ENCODE peak calls at places on chromosomes 3 and 15, in five cellular contexts. One of them, this sample, is unnamed.

GRCh38 chr3:168216851-168217250 is 121.1 kb upstream of the GOLIM4 start:
- DNase-seq in AG09309: no peak
- DNase-seq in RWPE1: no peak
- DNase-seq in WTC11: no peak
- DNase-seq in Peyer's patch: no peak
- DNase-seq in this sample: no peak

GRCh38 chr3:7401418-7401817 is 540.5 kb downstream of the GRM7 start:
- DNase-seq in AG09309: no peak
- DNase-seq in RWPE1: no peak
- DNase-seq in WTC11: no peak
- DNase-seq in Peyer's patch: no peak
- DNase-seq in this sample: no peak

GRCh38 chr3:193928354-193929209 is 207.4 kb upstream of the HES1 start:
- DNase-seq in AG09309: no peak
- DNase-seq in RWPE1: peak
- DNase-seq in WTC11: no peak
- DNase-seq in Peyer's patch: no peak
- DNase-seq in this sample: no peak

GRCh38 chr3:182105875-182106274 is 394.1 kb downstream of the SOX2 start:
- DNase-seq in AG09309: no peak
- DNase-seq in RWPE1: peak
- DNase-seq in WTC11: no peak
- DNase-seq in Peyer's patch: no peak
- DNase-seq in this sample: no peak

GRCh38 chr3:47781685-47782537 is at the start of gene SMARCC1:
- DNase-seq in AG09309: peak
- DNase-seq in RWPE1: peak
- DNase-seq in WTC11: peak
- DNase-seq in Peyer's patch: peak
- DNase-seq in this sample: peak

GRCh38 chr15:38636597-38636996 is 72.0 kb upstream of the RASGRP1 start:
- DNase-seq in AG09309: no peak
- DNase-seq in RWPE1: no peak
- DNase-seq in WTC11: no peak
- DNase-seq in Peyer's patch: no peak
- DNase-seq in this sample: no peak

GRCh38 chr3:184759666-184760200 is 47.9 kb upstream of the MAGEF1 start:
- DNase-seq in AG09309: no peak
- DNase-seq in RWPE1: no peak
- DNase-seq in WTC11: no peak
- DNase-seq in Peyer's patch: no peak
- DNase-seq in this sample: no peak

GRCh38 chr3:57227930-57228733 is 603 bp downstream of the APPL1 start:
- DNase-seq in AG09309: no peak
- DNase-seq in RWPE1: peak
- DNase-seq in WTC11: peak
- DNase-seq in Peyer's patch: peak
- DNase-seq in this sample: peak

GRCh38 chr3:143644370-143645089 is 203.7 kb downstream of the SLC9A9 start:
- DNase-seq in AG09309: peak
- DNase-seq in RWPE1: peak
- DNase-seq in WTC11: peak
- DNase-seq in Peyer's patch: peak
- DNase-seq in this sample: no peak

GRCh38 chr3:192571197-192571791 is 156.0 kb downstream of the FGF12 start:
- DNase-seq in AG09309: no peak
- DNase-seq in RWPE1: peak
- DNase-seq in WTC11: no peak
- DNase-seq in Peyer's patch: no peak
- DNase-seq in this sample: no peak

GRCh38 chr3:74267583-74268184 is 346.8 kb downstream of the CNTN3 start:
- DNase-seq in AG09309: peak
- DNase-seq in RWPE1: peak
- DNase-seq in WTC11: peak
- DNase-seq in Peyer's patch: no peak
- DNase-seq in this sample: peak

GRCh38 chr3:81339040-81339845 is 422.2 kb downstream of the GBE1 start:
- DNase-seq in AG09309: no peak
- DNase-seq in RWPE1: peak
- DNase-seq in WTC11: no peak
- DNase-seq in Peyer's patch: no peak
- DNase-seq in this sample: no peak

GRCh38 chr3:10392244-10392643 is 71.3 kb upstream of the SEC13 start:
- DNase-seq in AG09309: no peak
- DNase-seq in RWPE1: no peak
- DNase-seq in WTC11: no peak
- DNase-seq in Peyer's patch: no peak
- DNase-seq in this sample: no peak
- TF ChIP-seq CTCF in AG09309: peak
- TF ChIP-seq CTCF in RWPE1: no peak
- TF ChIP-seq CTCF in WTC11: no peak
- TF ChIP-seq CTCF in Peyer's patch: no peak
- TF ChIP-seq CTCF in this sample: no peak

GRCh38 chr15:40367673-40368611 is 9.9 kb downstream of the DISP2 start:
- DNase-seq in AG09309: peak
- DNase-seq in RWPE1: peak
- DNase-seq in WTC11: peak
- DNase-seq in Peyer's patch: peak
- DNase-seq in this sample: peak
- TF ChIP-seq CTCF in AG09309: peak
- TF ChIP-seq CTCF in RWPE1: peak
- TF ChIP-seq CTCF in WTC11: peak
- TF ChIP-seq CTCF in Peyer's patch: peak
- TF ChIP-seq CTCF in this sample: peak

GRCh38 chr3:14125193-14126016 is 553 bp downstream of the TMEM43 start:
- DNase-seq in AG09309: peak
- DNase-seq in RWPE1: peak
- DNase-seq in WTC11: peak
- DNase-seq in Peyer's patch: no peak
- DNase-seq in this sample: no peak
- TF ChIP-seq CTCF in AG09309: peak
- TF ChIP-seq CTCF in RWPE1: no peak
- TF ChIP-seq CTCF in WTC11: no peak
- TF ChIP-seq CTCF in Peyer's patch: no peak
- TF ChIP-seq CTCF in this sample: no peak

DNA sequence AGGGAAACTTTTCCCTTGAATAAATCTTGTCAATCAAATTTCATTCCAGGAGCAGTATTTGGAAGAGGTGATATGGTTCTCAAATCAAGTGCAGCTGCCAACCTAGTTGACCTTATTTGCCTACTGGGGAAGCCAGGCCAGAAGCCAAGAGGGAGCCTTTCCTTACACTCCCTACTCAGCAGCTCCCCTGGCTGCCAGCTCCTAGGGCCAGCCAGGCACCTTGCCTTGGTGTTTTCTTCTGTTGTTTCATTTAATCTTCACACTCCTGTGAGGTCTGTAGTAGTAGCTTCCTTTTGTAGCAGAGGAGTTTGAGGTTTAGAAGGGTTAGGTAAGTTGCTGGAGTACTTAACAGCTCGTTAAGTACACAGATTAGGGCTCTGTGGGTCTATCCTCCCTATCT is 22.6 kb downstream of the MKRN2OS start:
- DNase-seq in AG09309: no peak
- DNase-seq in RWPE1: no peak
- DNase-seq in WTC11: no peak
- DNase-seq in Peyer's patch: no peak
- DNase-seq in this sample: no peak
- TF ChIP-seq CTCF in AG09309: no peak
- TF ChIP-seq CTCF in RWPE1: no peak
- TF ChIP-seq CTCF in WTC11: no peak
- TF ChIP-seq CTCF in Peyer's patch: no peak
- TF ChIP-seq CTCF in this sample: no peak

GRCh38 chr15:88220443-88221186 is 35.9 kb downstream of the NTRK3 start:
- DNase-seq in AG09309: no peak
- DNase-seq in RWPE1: no peak
- DNase-seq in WTC11: no peak
- DNase-seq in Peyer's patch: no peak
- DNase-seq in this sample: no peak

GRCh38 chr15:88218557-88219214 is 37.9 kb downstream of the NTRK3 start:
- DNase-seq in AG09309: no peak
- DNase-seq in RWPE1: no peak
- DNase-seq in WTC11: no peak
- DNase-seq in Peyer's patch: no peak
- DNase-seq in this sample: no peak

GRCh38 chr15:88223099-88223498 is 33.4 kb downstream of the NTRK3 start:
- DNase-seq in AG09309: no peak
- DNase-seq in RWPE1: no peak
- DNase-seq in WTC11: no peak
- DNase-seq in Peyer's patch: no peak
- DNase-seq in this sample: no peak

GRCh38 chr15:88219623-88220022 is 36.9 kb downstream of the NTRK3 start:
- DNase-seq in AG09309: no peak
- DNase-seq in RWPE1: no peak
- DNase-seq in WTC11: no peak
- DNase-seq in Peyer's patch: no peak
- DNase-seq in this sample: no peak

DNA sequence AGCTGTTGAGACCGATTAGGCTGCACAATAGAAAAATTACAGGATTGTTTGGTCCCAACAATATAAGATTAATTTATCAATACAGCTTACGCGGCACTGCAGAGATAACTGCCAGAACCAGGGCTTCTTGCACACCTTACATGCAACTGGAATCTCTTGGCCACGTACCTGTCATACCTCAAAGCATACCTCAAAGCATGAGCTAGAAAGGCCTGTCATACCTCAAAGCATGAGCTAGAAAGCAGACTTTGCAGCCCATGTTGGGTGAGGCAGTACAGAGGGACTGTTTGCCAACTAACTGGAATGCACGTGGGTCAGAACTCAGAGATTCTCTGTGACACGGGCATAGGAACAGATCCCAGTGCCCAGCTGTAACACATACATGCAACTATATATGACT is 34.7 kb downstream of the NTRK3 start:
- DNase-seq in AG09309: no peak
- DNase-seq in RWPE1: no peak
- DNase-seq in WTC11: no peak
- DNase-seq in Peyer's patch: no peak
- DNase-seq in this sample: no peak
- TF ChIP-seq CTCF in AG09309: no peak
- TF ChIP-seq CTCF in RWPE1: no peak
- TF ChIP-seq CTCF in WTC11: no peak
- TF ChIP-seq CTCF in Peyer's patch: no peak
- TF ChIP-seq CTCF in this sample: no peak

GRCh38 chr3:79846148-79846933 is 78.5 kb upstream of the ROBO1 start:
- DNase-seq in AG09309: no peak
- DNase-seq in RWPE1: no peak
- DNase-seq in WTC11: peak
- DNase-seq in Peyer's patch: no peak
- DNase-seq in this sample: no peak
- TF ChIP-seq CTCF in AG09309: no peak
- TF ChIP-seq CTCF in RWPE1: peak
- TF ChIP-seq CTCF in WTC11: peak
- TF ChIP-seq CTCF in Peyer's patch: no peak
- TF ChIP-seq CTCF in this sample: peak

GRCh38 chr3:152973575-152973974 is 138.6 kb downstream of the P2RY1 start:
- DNase-seq in AG09309: no peak
- DNase-seq in RWPE1: no peak
- DNase-seq in WTC11: no peak
- DNase-seq in Peyer's patch: no peak
- DNase-seq in this sample: no peak

GRCh38 chr3:152976232-152976631 is 141.3 kb downstream of the P2RY1 start:
- DNase-seq in AG09309: no peak
- DNase-seq in RWPE1: no peak
- DNase-seq in WTC11: no peak
- DNase-seq in Peyer's patch: no peak
- DNase-seq in this sample: no peak

GRCh38 chr3:152977356-152977755 is 142.4 kb downstream of the P2RY1 start:
- DNase-seq in AG09309: no peak
- DNase-seq in RWPE1: peak
- DNase-seq in WTC11: no peak
- DNase-seq in Peyer's patch: no peak
- DNase-seq in this sample: no peak

DNA sequence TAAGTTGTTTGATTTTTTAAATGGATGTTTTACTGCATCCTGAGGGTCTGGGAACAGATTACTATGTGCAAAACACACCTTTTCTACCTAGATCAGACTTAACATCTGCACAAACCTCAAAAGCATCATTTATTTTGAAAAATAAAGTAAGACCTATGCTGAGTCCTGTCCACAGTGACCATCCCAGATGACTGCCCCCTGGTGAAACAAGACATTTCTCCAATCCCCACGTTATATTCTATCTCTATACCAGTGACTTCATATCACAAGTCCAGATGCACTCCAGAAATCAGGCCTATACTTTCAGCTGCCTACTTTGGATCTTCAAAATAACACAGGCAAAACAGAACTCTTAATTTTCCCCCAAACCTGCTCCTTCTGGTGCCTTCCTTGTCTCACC is 143.2 kb downstream of the P2RY1 start:
- DNase-seq in AG09309: no peak
- DNase-seq in RWPE1: no peak
- DNase-seq in WTC11: no peak
- DNase-seq in Peyer's patch: no peak
- DNase-seq in this sample: no peak
- TF ChIP-seq CTCF in AG09309: no peak
- TF ChIP-seq CTCF in RWPE1: no peak
- TF ChIP-seq CTCF in WTC11: no peak
- TF ChIP-seq CTCF in Peyer's patch: no peak
- TF ChIP-seq CTCF in this sample: no peak

GRCh38 chr15:79853492-79854328 is 43.1 kb downstream of the MTHFS start:
- DNase-seq in AG09309: peak
- DNase-seq in RWPE1: peak
- DNase-seq in WTC11: peak
- DNase-seq in Peyer's patch: peak
- DNase-seq in this sample: no peak
- TF ChIP-seq CTCF in AG09309: peak
- TF ChIP-seq CTCF in RWPE1: peak
- TF ChIP-seq CTCF in WTC11: peak
- TF ChIP-seq CTCF in Peyer's patch: peak
- TF ChIP-seq CTCF in this sample: peak